ENCODE peak calls at places on chromosomes 11 and 22, in ten cellular contexts. T, R, J, M, Q, U, K, D, O and Y are unnamed samples.

GRCh38 chr22:31083377-31083768 is 2.3 kb downstream of the SMTN start:
- DNase-seq in R (no peak), J (no peak), O (no peak), M (no peak), U (no peak), D (no peak), K (no peak), Q (no peak), T (no peak), Y (no peak)

GRCh38 chr11:48109046-48109666 is 107.5 kb upstream of the OR4B1 start:
- DNase-seq in R (no peak), U (peak), M (no peak), O (no peak), J (no peak), K (peak), T (peak), D (peak), Q (no peak), Y (no peak)

GRCh38 chr22:28373841-28374240 is 305.8 kb downstream of the TTC28 start:
- DNase-seq in T (no peak), J (no peak), O (no peak), Q (no peak), D (no peak), K (peak), R (no peak), U (no peak), M (no peak), Y (no peak)

GRCh38 chr11:74937696-74938475 is 11.0 kb downstream of the XRRA1 start:
- DNase-seq in O (no peak), U (no peak), M (no peak), T (peak), D (no peak), R (no peak), K (peak), Q (no peak), J (no peak), Y (no peak)

GRCh38 chr11:121494355-121495099 is 41.8 kb upstream of the SORL1-AS1 start:
- DNase-seq in U (no peak), J (no peak), M (no peak), R (no peak), T (no peak), K (no peak), O (no peak), Q (no peak), D (no peak), Y (no peak)

GRCh38 chr11:69704508-69705245 is 855 bp upstream of the FGF19 start:
- DNase-seq in M (peak), T (no peak), D (no peak), J (no peak), K (no peak), O (peak), R (peak), U (peak), Q (no peak), Y (peak)

GRCh38 chr11:76621466-76621865 is 49.1 kb downstream of the LRRC32 start:
- DNase-seq in T (no peak), O (no peak), Q (no peak), K (no peak), R (no peak), D (no peak), J (no peak), M (no peak), U (no peak), Y (no peak)

GRCh38 chr22:35688913-35689675 is 28.6 kb upstream of the APOL5 start:
- DNase-seq in D (no peak), O (no peak), R (no peak), Q (no peak), U (no peak), M (no peak), K (peak), J (no peak), T (peak), Y (no peak)

GRCh38 chr11:47532597-47533213 is 20.2 kb downstream of the CELF1 start:
- DNase-seq in Q (no peak), M (no peak), J (no peak), O (no peak), D (no peak), T (no peak), U (no peak), R (no peak), K (peak), Y (no peak)

GRCh38 chr22:50139843-50140415 is 30.6 kb upstream of the PANX2 start:
- DNase-seq in M (no peak), Q (no peak), T (peak), U (no peak), J (no peak), K (no peak), R (no peak), O (no peak), D (peak), Y (no peak)

GRCh38 chr22:44668190-44668885 is 33.7 kb upstream of the PRR5 start:
- DNase-seq in J (no peak), K (no peak), M (peak), O (no peak), D (no peak), T (no peak), Q (no peak), U (no peak), R (peak), Y (no peak)

GRCh38 chr11:17635551-17635938 is 83.8 kb upstream of the MYOD1 start:
- DNase-seq in K (no peak), M (no peak), T (no peak), J (no peak), Q (no peak), D (no peak), U (no peak), O (no peak), R (no peak), Y (no peak)

GRCh38 chr11:103525069-103525468 is 415.8 kb downstream of the DYNC2H1 start:
- DNase-seq in O (peak), D (no peak), K (peak), U (no peak), J (no peak), T (peak), Q (no peak), M (no peak), R (no peak), Y (no peak)
- TF ChIP-seq CTCF in O (no peak), D (no peak), K (no peak), U (no peak), J (no peak), T (no peak), Q (no peak), M (no peak), R (no peak), Y (no peak)

GRCh38 chr11:64224891-64225607 is 937 bp downstream of the TRPT1 start:
- DNase-seq in T (no peak), O (no peak), R (no peak), D (no peak), M (no peak), K (no peak), U (no peak), Q (peak), J (no peak), Y (no peak)
- TF ChIP-seq CTCF in T (no peak), O (no peak), R (no peak), D (no peak), M (no peak), K (no peak), U (no peak), Q (no peak), J (no peak), Y (no peak)

DNA sequence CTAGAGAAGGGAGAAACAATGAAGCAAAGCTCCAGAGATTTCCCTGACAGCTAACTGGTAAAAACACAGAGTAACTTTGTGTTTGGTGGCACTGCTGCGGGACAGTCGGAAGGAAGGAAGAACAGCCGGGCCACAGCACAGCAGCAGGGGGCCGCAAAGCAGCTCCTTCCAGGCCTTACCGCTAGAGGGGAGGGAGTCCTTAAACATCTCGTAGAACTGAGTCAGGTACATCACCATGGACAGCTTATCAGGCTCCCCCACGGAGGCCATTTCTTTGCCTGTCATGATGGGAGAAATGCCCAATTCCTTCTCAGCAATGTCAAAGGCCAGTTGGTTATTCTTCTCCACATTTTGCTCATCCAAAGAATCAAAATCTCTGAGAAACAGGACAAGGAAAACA is 114.6 kb upstream of the BID start:
- DNase-seq in M (peak), O (no peak), T (no peak), K (peak), Q (no peak), U (no peak), D (no peak), J (no peak), R (peak), Y (no peak)
- TF ChIP-seq CTCF in M (no peak), O (no peak), T (no peak), K (peak), Q (no peak), U (no peak), D (no peak), J (no peak), R (peak), Y (no peak)

GRCh38 chr11:64851831-64852337 is 7.4 kb upstream of the CDC42BPG start:
- DNase-seq in U (no peak), J (no peak), D (no peak), R (no peak), O (no peak), K (no peak), T (no peak), M (no peak), Q (no peak), Y (no peak)

GRCh38 chr11:64852804-64853520 is 8.5 kb upstream of the CDC42BPG start:
- DNase-seq in J (no peak), O (no peak), D (no peak), U (no peak), T (no peak), Q (no peak), R (no peak), K (no peak), M (no peak), Y (no peak)

GRCh38 chr11:64848779-64849599 is 4.5 kb upstream of the CDC42BPG start:
- DNase-seq in J (no peak), D (no peak), T (no peak), O (peak), Q (no peak), R (no peak), M (no peak), U (no peak), K (no peak), Y (no peak)

GRCh38 chr11:64849600-64850356 is 5.3 kb upstream of the CDC42BPG start:
- DNase-seq in U (no peak), M (no peak), Q (no peak), O (no peak), J (no peak), K (no peak), R (no peak), T (no peak), D (no peak), Y (no peak)

DNA sequence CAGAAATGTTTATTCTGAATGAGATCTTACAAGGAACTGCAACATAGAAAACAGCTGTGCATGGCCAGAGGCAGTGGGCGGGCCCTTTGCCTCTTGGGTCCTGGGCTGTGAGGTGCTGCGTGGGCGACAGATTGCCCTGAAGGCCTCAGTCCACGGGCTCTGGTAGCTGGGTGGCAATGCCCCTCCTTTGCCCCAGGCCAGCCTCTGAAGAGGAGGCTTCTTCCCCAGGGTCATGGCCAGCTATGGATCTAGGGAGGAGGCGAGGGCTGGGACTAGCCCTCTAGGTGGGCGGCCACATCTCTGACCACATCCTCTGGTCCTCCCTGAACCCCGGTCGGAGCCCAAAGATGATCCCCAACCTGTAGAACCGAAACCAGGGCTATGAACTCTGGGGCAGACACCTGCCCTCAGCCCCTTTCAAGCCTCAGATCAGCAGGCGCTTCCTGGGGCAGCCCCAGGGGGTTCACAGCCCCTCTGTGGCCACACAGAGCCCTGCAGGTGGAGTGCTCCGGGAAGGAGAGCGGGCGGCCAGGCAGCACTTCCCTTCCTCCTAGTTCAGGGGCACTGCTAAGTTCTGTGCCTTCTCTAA is 6.6 kb upstream of the CDC42BPG start:
- DNase-seq in M (no peak), T (no peak), K (no peak), O (no peak), U (no peak), D (no peak), R (no peak), Q (no peak), J (no peak), Y (no peak)
- TF ChIP-seq CTCF in M (no peak), T (no peak), K (no peak), O (no peak), U (no peak), D (no peak), R (no peak), Q (no peak), J (no peak), Y (no peak)

DNA sequence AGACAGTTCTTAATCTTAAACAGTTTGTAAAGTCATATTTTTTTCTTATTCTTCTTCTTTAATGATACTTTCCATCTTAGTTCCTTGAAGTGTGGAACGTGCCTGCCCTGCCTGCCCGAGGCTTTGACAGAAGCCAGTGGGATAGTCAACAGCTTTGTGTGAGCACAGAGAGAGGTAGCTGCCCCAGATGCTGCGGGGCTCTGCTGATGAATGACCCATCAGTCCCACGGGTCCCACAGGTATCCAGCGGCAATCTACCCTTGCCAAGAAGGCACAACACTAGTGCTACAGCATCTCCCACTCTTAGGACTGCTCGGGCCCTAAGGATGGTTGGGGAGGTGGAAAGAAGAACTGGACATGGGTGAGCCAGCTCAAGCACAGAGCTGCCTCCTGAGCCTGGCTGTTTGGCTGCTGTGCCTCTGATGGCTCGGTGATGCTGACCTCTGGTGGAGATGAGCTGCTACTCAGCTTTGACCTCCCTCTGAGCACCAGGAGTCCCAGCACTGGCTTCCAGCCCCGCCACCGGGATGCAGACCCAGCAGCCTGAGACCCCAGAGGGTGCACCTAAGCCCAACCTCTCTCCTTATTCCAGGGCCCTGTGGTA is 11.8 kb upstream of the APLNR start:
- DNase-seq in U (peak), R (peak), Q (peak), T (peak), D (peak), K (peak), O (peak), J (peak), M (peak), Y (peak)
- TF ChIP-seq CTCF in U (peak), R (peak), Q (peak), T (peak), D (peak), K (peak), O (peak), J (no peak), M (no peak), Y (peak)

GRCh38 chr22:39178206-39179111 is 26.0 kb upstream of the CBX7 start:
- DNase-seq in R (no peak), D (peak), K (peak), M (no peak), T (no peak), Q (no peak), O (no peak), U (no peak), J (no peak), Y (no peak)

GRCh38 chr22:39180566-39180965 is 28.1 kb upstream of the CBX7 start:
- DNase-seq in K (no peak), R (no peak), Q (no peak), O (no peak), J (no peak), T (no peak), M (no peak), U (no peak), D (no peak), Y (no peak)

GRCh38 chr22:39177791-39178190 is 25.3 kb upstream of the CBX7 start:
- DNase-seq in J (no peak), D (no peak), R (no peak), M (no peak), K (no peak), U (no peak), Q (no peak), T (no peak), O (no peak), Y (no peak)

GRCh38 chr22:39179841-39180335 is 27.4 kb upstream of the CBX7 start:
- DNase-seq in M (no peak), R (peak), Q (no peak), T (no peak), J (no peak), U (no peak), D (no peak), O (no peak), K (no peak), Y (no peak)

GRCh38 chr22:39179401-39179827 is 26.9 kb upstream of the CBX7 start:
- DNase-seq in M (no peak), K (no peak), U (no peak), T (no peak), D (no peak), Q (no peak), O (no peak), R (peak), J (no peak), Y (no peak)
- TF ChIP-seq CTCF in M (no peak), K (no peak), U (no peak), T (no peak), D (no peak), Q (no peak), O (no peak), R (no peak), J (no peak), Y (no peak)

DNA sequence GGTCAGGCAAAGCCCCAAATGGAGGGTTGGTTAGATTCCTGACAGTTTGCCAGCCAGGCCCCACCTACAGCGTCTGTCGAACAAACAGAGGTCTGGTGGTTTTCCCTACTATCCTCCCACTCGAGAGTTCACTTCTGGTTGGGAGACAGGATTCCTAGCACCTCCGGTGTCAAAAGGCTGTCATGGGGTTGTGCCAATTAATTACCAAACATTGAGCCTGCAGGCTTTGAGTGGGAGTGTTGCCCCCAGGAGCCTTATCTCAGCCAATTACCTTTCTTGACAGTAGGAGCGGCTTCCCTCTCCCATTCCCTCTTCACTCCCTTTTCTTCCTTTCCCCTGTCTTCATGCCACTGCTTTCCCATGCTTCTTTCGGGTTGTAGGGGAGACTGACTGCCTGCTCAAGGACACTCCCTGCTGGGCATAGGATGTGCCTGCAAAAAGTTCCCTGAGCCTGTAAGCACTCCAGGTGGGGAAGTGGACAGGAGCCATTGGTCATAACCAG is 4.7 kb upstream of the TTC36 start:
- DNase-seq in D (peak), U (no peak), M (peak), R (peak), J (no peak), T (peak), Q (no peak), O (peak), K (peak), Y (no peak)
- TF ChIP-seq CTCF in D (peak), U (peak), M (no peak), R (peak), J (no peak), T (peak), Q (peak), O (no peak), K (peak), Y (no peak)